ENCODE peak calls at places on chromosomes 13 and 19, in six cellular contexts. One of them, this sample, is unnamed.

GRCh38 chr19:47729468-47729798 is 15.9 kb upstream of the NOP53 start:
- DNase-seq in BJ: peak
- DNase-seq in CD8-positive, alpha-beta T cell: no peak
- DNase-seq in posterior cingulate gyrus: no peak
- DNase-seq in AG10803: peak
- DNase-seq in aorta: peak
- DNase-seq in this sample: peak

GRCh38 chr13:54226866-54227265 is 1198.3 kb downstream of the OLFM4 start:
- DNase-seq in AG10803: no peak
- DNase-seq in aorta: no peak
- DNase-seq in BJ: no peak
- DNase-seq in posterior cingulate gyrus: no peak
- DNase-seq in CD8-positive, alpha-beta T cell: no peak
- DNase-seq in this sample: no peak

GRCh38 chr19:55390461-55390880 is 4.7 kb downstream of the RPL28 start:
- DNase-seq in AG10803: no peak
- DNase-seq in BJ: no peak
- DNase-seq in posterior cingulate gyrus: no peak
- DNase-seq in aorta: no peak
- DNase-seq in CD8-positive, alpha-beta T cell: no peak
- DNase-seq in this sample: no peak

GRCh38 chr19:53365899-53366493 is 491 bp downstream of the ZNF525 start:
- DNase-seq in BJ: no peak
- DNase-seq in CD8-positive, alpha-beta T cell: no peak
- DNase-seq in aorta: no peak
- DNase-seq in AG10803: peak
- DNase-seq in posterior cingulate gyrus: no peak
- DNase-seq in this sample: peak

GRCh38 chr19:33040994-33041827 is 23.5 kb downstream of the RHPN2 start:
- DNase-seq in posterior cingulate gyrus: peak
- DNase-seq in CD8-positive, alpha-beta T cell: no peak
- DNase-seq in aorta: no peak
- DNase-seq in AG10803: peak
- DNase-seq in BJ: peak
- DNase-seq in this sample: peak

GRCh38 chr13:98923641-98924397 is 54.0 kb downstream of the DOCK9 start:
- DNase-seq in aorta: no peak
- DNase-seq in CD8-positive, alpha-beta T cell: no peak
- DNase-seq in BJ: no peak
- DNase-seq in posterior cingulate gyrus: no peak
- DNase-seq in AG10803: peak
- DNase-seq in this sample: no peak

GRCh38 chr13:27168870-27169525 is 2.6 kb downstream of the USP12 start:
- DNase-seq in CD8-positive, alpha-beta T cell: no peak
- DNase-seq in AG10803: peak
- DNase-seq in posterior cingulate gyrus: no peak
- DNase-seq in BJ: no peak
- DNase-seq in aorta: no peak
- DNase-seq in this sample: no peak

GRCh38 chr19:40313229-40313983 is 28.3 kb upstream of the AKT2 start:
- DNase-seq in BJ: no peak
- DNase-seq in posterior cingulate gyrus: no peak
- DNase-seq in aorta: peak
- DNase-seq in CD8-positive, alpha-beta T cell: no peak
- DNase-seq in AG10803: no peak
- DNase-seq in this sample: no peak

GRCh38 chr19:7845390-7846179 is 15.6 kb downstream of the EVI5L start:
- DNase-seq in BJ: no peak
- DNase-seq in CD8-positive, alpha-beta T cell: no peak
- DNase-seq in aorta: peak
- DNase-seq in posterior cingulate gyrus: no peak
- DNase-seq in AG10803: no peak
- DNase-seq in this sample: no peak

GRCh38 chr19:38455031-38455430 is 21.5 kb downstream of the RYR1 start:
- DNase-seq in aorta: no peak
- DNase-seq in CD8-positive, alpha-beta T cell: no peak
- DNase-seq in posterior cingulate gyrus: no peak
- DNase-seq in BJ: no peak
- DNase-seq in AG10803: no peak
- DNase-seq in this sample: peak

GRCh38 chr19:47446534-47447469 is 24.9 kb downstream of the SLC8A2 start:
- DNase-seq in BJ: no peak
- DNase-seq in AG10803: no peak
- DNase-seq in aorta: no peak
- DNase-seq in posterior cingulate gyrus: no peak
- DNase-seq in CD8-positive, alpha-beta T cell: no peak
- DNase-seq in this sample: no peak

GRCh38 chr13:78596701-78597550 is 6.4 kb downstream of the POU4F1 start:
- DNase-seq in BJ: no peak
- DNase-seq in posterior cingulate gyrus: no peak
- DNase-seq in AG10803: no peak
- DNase-seq in aorta: peak
- DNase-seq in CD8-positive, alpha-beta T cell: no peak
- DNase-seq in this sample: no peak

GRCh38 chr19:50175924-50176323 is 12.8 kb upstream of the IZUMO2 start:
- DNase-seq in aorta: no peak
- DNase-seq in AG10803: no peak
- DNase-seq in CD8-positive, alpha-beta T cell: no peak
- DNase-seq in BJ: no peak
- DNase-seq in posterior cingulate gyrus: no peak
- DNase-seq in this sample: no peak

GRCh38 chr19:38173324-38174041 is 50.5 kb downstream of the DPF1 start:
- DNase-seq in aorta: peak
- DNase-seq in posterior cingulate gyrus: peak
- DNase-seq in AG10803: peak
- DNase-seq in BJ: no peak
- DNase-seq in CD8-positive, alpha-beta T cell: no peak
- DNase-seq in this sample: peak

GRCh38 chr13:97889803-97890202 is 63.7 kb upstream of the IPO5 start:
- DNase-seq in AG10803: peak
- DNase-seq in CD8-positive, alpha-beta T cell: no peak
- DNase-seq in aorta: no peak
- DNase-seq in posterior cingulate gyrus: no peak
- DNase-seq in BJ: no peak
- DNase-seq in this sample: peak

GRCh38 chr13:94556016-94556415 is 39.9 kb downstream of the TGDS start:
- DNase-seq in aorta: no peak
- DNase-seq in posterior cingulate gyrus: no peak
- DNase-seq in AG10803: no peak
- DNase-seq in BJ: no peak
- DNase-seq in CD8-positive, alpha-beta T cell: no peak
- DNase-seq in this sample: no peak

GRCh38 chr19:28715157-28715556 is 497.8 kb downstream of the UQCRFS1 start:
- DNase-seq in AG10803: no peak
- DNase-seq in CD8-positive, alpha-beta T cell: no peak
- DNase-seq in posterior cingulate gyrus: no peak
- DNase-seq in aorta: no peak
- DNase-seq in BJ: no peak
- DNase-seq in this sample: no peak

GRCh38 chr19:56840452-56841193 is at the start of the genes PEG3 and ZIM2:
- DNase-seq in posterior cingulate gyrus: peak
- DNase-seq in CD8-positive, alpha-beta T cell: no peak
- DNase-seq in AG10803: no peak
- DNase-seq in BJ: no peak
- DNase-seq in aorta: peak
- DNase-seq in this sample: no peak

GRCh38 chr13:40318366-40318765 is 348.1 kb downstream of the FOXO1 start:
- DNase-seq in CD8-positive, alpha-beta T cell: no peak
- DNase-seq in BJ: no peak
- DNase-seq in aorta: no peak
- DNase-seq in AG10803: no peak
- DNase-seq in posterior cingulate gyrus: peak
- DNase-seq in this sample: no peak

GRCh38 chr19:19385900-19386339 is 19.6 kb upstream of the GATAD2A start:
- DNase-seq in AG10803: no peak
- DNase-seq in posterior cingulate gyrus: no peak
- DNase-seq in aorta: peak
- DNase-seq in CD8-positive, alpha-beta T cell: peak
- DNase-seq in BJ: no peak
- DNase-seq in this sample: no peak

GRCh38 chr19:7872306-7873204 is 1.6 kb downstream of the PRR36 start:
- DNase-seq in aorta: no peak
- DNase-seq in posterior cingulate gyrus: no peak
- DNase-seq in CD8-positive, alpha-beta T cell: no peak
- DNase-seq in AG10803: no peak
- DNase-seq in BJ: no peak
- DNase-seq in this sample: no peak

GRCh38 chr13:75739244-75739868 is 103.2 kb downstream of the LMO7 start:
- DNase-seq in CD8-positive, alpha-beta T cell: no peak
- DNase-seq in BJ: no peak
- DNase-seq in posterior cingulate gyrus: no peak
- DNase-seq in aorta: no peak
- DNase-seq in AG10803: peak
- DNase-seq in this sample: no peak

GRCh38 chr13:99061411-99061810 is 83.5 kb upstream of the DOCK9 start:
- DNase-seq in CD8-positive, alpha-beta T cell: no peak
- DNase-seq in posterior cingulate gyrus: no peak
- DNase-seq in aorta: no peak
- DNase-seq in BJ: no peak
- DNase-seq in AG10803: no peak
- DNase-seq in this sample: no peak